ENCODE peak calls at places on chromosomes 5 and 9, in seven cellular contexts. One of them, this sample, is unnamed.
A peak's percentile ranks its signal among the peaks of the same experiment; 100 is the strongest.

GRCh38 chr9:133200631-133201030 is 8.4 kb downstream of the OBP2B start:
- DNase-seq in mammary epithelial cell: no peak
- DNase-seq in ascending aorta: peak; percentile 55
- DNase-seq in bronchial epithelial cell: no peak
- DNase-seq in OCI-LY7: no peak
- DNase-seq in dorsolateral prefrontal cortex: no peak
- DNase-seq in spleen: peak; percentile 55
- DNase-seq in this sample: no peak

GRCh38 chr5:127254729-127255284 is 35.8 kb upstream of the MEGF10 start:
- DNase-seq in OCI-LY7: no peak
- DNase-seq in spleen: no peak
- DNase-seq in ascending aorta: no peak
- DNase-seq in dorsolateral prefrontal cortex: no peak
- DNase-seq in mammary epithelial cell: peak; percentile 86
- DNase-seq in bronchial epithelial cell: peak; percentile 76
- DNase-seq in this sample: no peak

GRCh38 chr9:94860678-94861588 is 134.4 kb downstream of the AOPEP start:
- DNase-seq in dorsolateral prefrontal cortex: no peak
- DNase-seq in bronchial epithelial cell: no peak
- DNase-seq in OCI-LY7: peak; percentile 84
- DNase-seq in mammary epithelial cell: no peak
- DNase-seq in spleen: peak; percentile 89
- DNase-seq in ascending aorta: peak; percentile 73
- DNase-seq in this sample: peak; percentile 94

GRCh38 chr5:172052454-172053236 is 46.2 kb upstream of the FBXW11 start:
- DNase-seq in OCI-LY7: no peak
- DNase-seq in bronchial epithelial cell: no peak
- DNase-seq in dorsolateral prefrontal cortex: peak; percentile 33
- DNase-seq in ascending aorta: no peak
- DNase-seq in spleen: no peak
- DNase-seq in mammary epithelial cell: no peak
- DNase-seq in this sample: no peak

GRCh38 chr5:115432691-115433090 is 111.9 kb downstream of the FEM1C start:
- DNase-seq in OCI-LY7: no peak
- DNase-seq in mammary epithelial cell: no peak
- DNase-seq in ascending aorta: no peak
- DNase-seq in spleen: no peak
- DNase-seq in bronchial epithelial cell: no peak
- DNase-seq in dorsolateral prefrontal cortex: no peak
- DNase-seq in this sample: no peak

GRCh38 chr9:117189121-117189520 is 225.7 kb downstream of the ASTN2 start:
- DNase-seq in bronchial epithelial cell: peak; percentile 63
- DNase-seq in mammary epithelial cell: peak; percentile 4
- DNase-seq in spleen: no peak
- DNase-seq in OCI-LY7: no peak
- DNase-seq in dorsolateral prefrontal cortex: no peak
- DNase-seq in ascending aorta: no peak
- DNase-seq in this sample: no peak

GRCh38 chr5:5330723-5331530 is 91.5 kb upstream of the ICE1 start:
- DNase-seq in bronchial epithelial cell: no peak
- DNase-seq in OCI-LY7: no peak
- DNase-seq in mammary epithelial cell: no peak
- DNase-seq in dorsolateral prefrontal cortex: no peak
- DNase-seq in ascending aorta: no peak
- DNase-seq in spleen: no peak
- DNase-seq in this sample: no peak

GRCh38 chr5:17135050-17135449 is 82.4 kb upstream of the BASP1 start:
- DNase-seq in dorsolateral prefrontal cortex: no peak
- DNase-seq in bronchial epithelial cell: no peak
- DNase-seq in spleen: no peak
- DNase-seq in mammary epithelial cell: no peak
- DNase-seq in OCI-LY7: no peak
- DNase-seq in ascending aorta: no peak
- DNase-seq in this sample: no peak

GRCh38 chr5:124755565-124755964 is 9.1 kb upstream of the ZNF608 start:
- DNase-seq in dorsolateral prefrontal cortex: peak; percentile 64
- DNase-seq in ascending aorta: no peak
- DNase-seq in OCI-LY7: peak; percentile 29
- DNase-seq in bronchial epithelial cell: no peak
- DNase-seq in spleen: no peak
- DNase-seq in mammary epithelial cell: no peak
- DNase-seq in this sample: no peak

GRCh38 chr9:7320139-7320538 is 479.4 kb downstream of the DMAC1 start:
- DNase-seq in bronchial epithelial cell: peak; percentile 96
- DNase-seq in OCI-LY7: no peak
- DNase-seq in mammary epithelial cell: peak; percentile 91
- DNase-seq in dorsolateral prefrontal cortex: no peak
- DNase-seq in spleen: no peak
- DNase-seq in ascending aorta: no peak
- DNase-seq in this sample: no peak

GRCh38 chr5:76724871-76725270 is 8.9 kb downstream of the F2R start:
- DNase-seq in OCI-LY7: no peak
- DNase-seq in bronchial epithelial cell: peak; percentile 59
- DNase-seq in ascending aorta: no peak
- DNase-seq in spleen: no peak
- DNase-seq in mammary epithelial cell: peak; percentile 53
- DNase-seq in dorsolateral prefrontal cortex: no peak
- DNase-seq in this sample: no peak

GRCh38 chr5:115414406-115415142 is 118.1 kb upstream of the CCDC112 start:
- DNase-seq in mammary epithelial cell: no peak
- DNase-seq in OCI-LY7: no peak
- DNase-seq in bronchial epithelial cell: peak; percentile 20
- DNase-seq in dorsolateral prefrontal cortex: no peak
- DNase-seq in spleen: no peak
- DNase-seq in ascending aorta: no peak
- DNase-seq in this sample: peak; percentile 13

GRCh38 chr5:2569201-2569600 is 182.3 kb downstream of the IRX2 start:
- DNase-seq in ascending aorta: no peak
- DNase-seq in mammary epithelial cell: no peak
- DNase-seq in dorsolateral prefrontal cortex: no peak
- DNase-seq in OCI-LY7: no peak
- DNase-seq in spleen: no peak
- DNase-seq in bronchial epithelial cell: no peak
- DNase-seq in this sample: no peak

GRCh38 chr5:132836852-132837251 is 6.4 kb upstream of the SHROOM1 start:
- DNase-seq in spleen: no peak
- DNase-seq in bronchial epithelial cell: no peak
- DNase-seq in mammary epithelial cell: no peak
- DNase-seq in OCI-LY7: no peak
- DNase-seq in dorsolateral prefrontal cortex: no peak
- DNase-seq in ascending aorta: peak; percentile 3
- DNase-seq in this sample: no peak

GRCh38 chr9:4301971-4302427 is 2.1 kb upstream of the GLIS3 start:
- DNase-seq in spleen: no peak
- DNase-seq in OCI-LY7: no peak
- DNase-seq in dorsolateral prefrontal cortex: no peak
- DNase-seq in bronchial epithelial cell: peak; percentile 91
- DNase-seq in mammary epithelial cell: peak; percentile 93
- DNase-seq in ascending aorta: peak; percentile 91
- DNase-seq in this sample: no peak

GRCh38 chr5:56314536-56314935 is 81.4 kb upstream of the ANKRD55 start:
- DNase-seq in spleen: no peak
- DNase-seq in dorsolateral prefrontal cortex: no peak
- DNase-seq in bronchial epithelial cell: no peak
- DNase-seq in OCI-LY7: peak; percentile 66
- DNase-seq in mammary epithelial cell: no peak
- DNase-seq in ascending aorta: no peak
- DNase-seq in this sample: peak; percentile 57
- TF ChIP-seq CTCF in spleen: peak; percentile 41
- TF ChIP-seq CTCF in dorsolateral prefrontal cortex: peak; percentile 36
- TF ChIP-seq CTCF in bronchial epithelial cell: peak; percentile 42
- TF ChIP-seq CTCF in OCI-LY7: peak; percentile 83
- TF ChIP-seq CTCF in mammary epithelial cell: peak; percentile 25
- TF ChIP-seq CTCF in ascending aorta: no peak
- TF ChIP-seq CTCF in this sample: peak; percentile 67

GRCh38 chr5:43288269-43288831 is 24.9 kb downstream of the HMGCS1 start:
- DNase-seq in dorsolateral prefrontal cortex: no peak
- DNase-seq in OCI-LY7: no peak
- DNase-seq in bronchial epithelial cell: no peak
- DNase-seq in mammary epithelial cell: no peak
- DNase-seq in ascending aorta: no peak
- DNase-seq in spleen: no peak
- DNase-seq in this sample: no peak
- H3K4me3 ChIP-seq in dorsolateral prefrontal cortex: no peak overlapping the region
- H3K4me3 ChIP-seq in OCI-LY7: no peak overlapping the region
- H3K4me3 ChIP-seq in bronchial epithelial cell: no peak overlapping the region
- H3K4me3 ChIP-seq in mammary epithelial cell: no peak overlapping the region
- H3K4me3 ChIP-seq in ascending aorta: no peak overlapping the region
- H3K4me3 ChIP-seq in spleen: no peak overlapping the region
- H3K4me3 ChIP-seq in this sample: no peak overlapping the region

GRCh38 chr9:34869390-34869789 is 88.7 kb upstream of the PHF24 start:
- DNase-seq in ascending aorta: no peak
- DNase-seq in bronchial epithelial cell: peak; percentile 63
- DNase-seq in dorsolateral prefrontal cortex: peak; percentile 19
- DNase-seq in spleen: no peak
- DNase-seq in mammary epithelial cell: peak; percentile 10
- DNase-seq in OCI-LY7: peak; percentile 3
- DNase-seq in this sample: peak; percentile 36
- TF ChIP-seq CTCF in ascending aorta: no peak
- TF ChIP-seq CTCF in bronchial epithelial cell: peak; percentile 50
- TF ChIP-seq CTCF in dorsolateral prefrontal cortex: peak; percentile 52
- TF ChIP-seq CTCF in spleen: peak; percentile 30
- TF ChIP-seq CTCF in mammary epithelial cell: peak; percentile 49
- TF ChIP-seq CTCF in OCI-LY7: peak; percentile 40
- TF ChIP-seq CTCF in this sample: no peak

GRCh38 chr5:103522586-103522985 is 40.0 kb downstream of the NUDT12 start:
- DNase-seq in bronchial epithelial cell: peak; percentile 27
- DNase-seq in ascending aorta: no peak
- DNase-seq in OCI-LY7: no peak
- DNase-seq in mammary epithelial cell: no peak
- DNase-seq in spleen: no peak
- DNase-seq in dorsolateral prefrontal cortex: no peak
- DNase-seq in this sample: no peak
- H3K4me3 ChIP-seq in bronchial epithelial cell: no peak overlapping the region
- H3K4me3 ChIP-seq in ascending aorta: no peak overlapping the region
- H3K4me3 ChIP-seq in OCI-LY7: no peak overlapping the region
- H3K4me3 ChIP-seq in mammary epithelial cell: no peak overlapping the region
- H3K4me3 ChIP-seq in spleen: no peak overlapping the region
- H3K4me3 ChIP-seq in dorsolateral prefrontal cortex: no peak overlapping the region
- H3K4me3 ChIP-seq in this sample: no peak overlapping the region

DNA sequence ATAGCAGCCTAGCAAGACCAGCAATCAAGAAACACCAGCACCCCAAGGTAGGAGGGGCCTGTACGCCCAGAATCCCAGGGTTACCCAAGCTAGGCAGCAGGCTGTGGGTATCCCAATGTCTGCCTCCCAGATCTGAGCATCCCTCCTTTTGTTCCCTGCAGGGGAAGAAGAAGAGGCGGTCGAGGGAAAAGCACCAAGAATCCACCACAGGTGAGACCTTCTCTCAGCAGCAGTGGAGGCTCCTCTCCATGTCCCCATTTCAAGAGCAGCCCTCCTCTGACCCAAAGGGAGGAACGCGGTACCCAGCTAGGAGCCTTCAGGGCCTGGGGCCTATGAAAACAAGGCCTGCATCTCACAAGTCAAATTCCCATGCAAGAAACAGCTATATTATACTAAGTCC is 28.9 kb downstream of the TCF7 start:
- DNase-seq in dorsolateral prefrontal cortex: peak; percentile 3
- DNase-seq in bronchial epithelial cell: no peak
- DNase-seq in OCI-LY7: no peak
- DNase-seq in spleen: peak; percentile 56
- DNase-seq in mammary epithelial cell: no peak
- DNase-seq in ascending aorta: no peak
- DNase-seq in this sample: no peak
- TF ChIP-seq CTCF in dorsolateral prefrontal cortex: no peak
- TF ChIP-seq CTCF in bronchial epithelial cell: no peak
- TF ChIP-seq CTCF in OCI-LY7: no peak
- TF ChIP-seq CTCF in spleen: no peak
- TF ChIP-seq CTCF in mammary epithelial cell: no peak
- TF ChIP-seq CTCF in ascending aorta: no peak
- TF ChIP-seq CTCF in this sample: no peak

This sample was measured in GM12865.